ENCODE peak calls at places on chromosomes 4 and X, in five cellular contexts. One of them, this sample, is unnamed. For H3K4me1 and H3K36me3, the result is how much of the 10 kb centered on the place peaks cover.

GRCh38 chr4:108527729-108528128 is 92.6 kb upstream of the RPL34 start:
- DNase-seq in colonic mucosa: no peak
- DNase-seq in SK-N-SH: no peak
- DNase-seq in neuronal stem cell: no peak
- DNase-seq in prostate gland: no peak
- DNase-seq in this sample: no peak

GRCh38 chr4:48483006-48483776 is at the start of gene SLC10A4:
- DNase-seq in colonic mucosa: no peak
- DNase-seq in SK-N-SH: peak
- DNase-seq in neuronal stem cell: peak
- DNase-seq in prostate gland: no peak
- DNase-seq in this sample: peak

GRCh38 chr4:166501941-166502382 is 628.9 kb downstream of the TLL1 start:
- DNase-seq in colonic mucosa: no peak
- DNase-seq in SK-N-SH: peak
- DNase-seq in neuronal stem cell: peak
- DNase-seq in prostate gland: no peak
- DNase-seq in this sample: peak

GRCh38 chr4:26321326-26322276 is 787 bp downstream of the RBPJ start:
- DNase-seq in colonic mucosa: peak
- DNase-seq in SK-N-SH: peak
- DNase-seq in neuronal stem cell: no peak
- DNase-seq in prostate gland: peak
- DNase-seq in this sample: peak

GRCh38 chrX:139738581-139738980 is 30.6 kb upstream of the MCF2 start:
- DNase-seq in colonic mucosa: no peak
- DNase-seq in SK-N-SH: no peak
- DNase-seq in neuronal stem cell: no peak
- DNase-seq in prostate gland: no peak
- DNase-seq in this sample: no peak

GRCh38 chr4:949656-950055 is 17.4 kb downstream of the TMEM175 start:
- DNase-seq in colonic mucosa: no peak
- DNase-seq in SK-N-SH: peak
- DNase-seq in neuronal stem cell: no peak
- DNase-seq in prostate gland: no peak
- DNase-seq in this sample: no peak

GRCh38 chrX:55919367-55920221 is 202.0 kb downstream of the RRAGB start:
- DNase-seq in colonic mucosa: no peak
- DNase-seq in SK-N-SH: no peak
- DNase-seq in neuronal stem cell: no peak
- DNase-seq in prostate gland: no peak
- DNase-seq in this sample: no peak

GRCh38 chr4:183588169-183588675 is 70.8 kb downstream of the RWDD4 start:
- DNase-seq in colonic mucosa: no peak
- DNase-seq in SK-N-SH: no peak
- DNase-seq in neuronal stem cell: no peak
- DNase-seq in prostate gland: peak
- DNase-seq in this sample: peak

GRCh38 chr4:153332936-153333335 is 11.6 kb upstream of the MND1 start:
- DNase-seq in colonic mucosa: no peak
- DNase-seq in SK-N-SH: no peak
- DNase-seq in neuronal stem cell: no peak
- DNase-seq in prostate gland: no peak
- DNase-seq in this sample: no peak

GRCh38 chrX:72526534-72527508 is 45.8 kb downstream of the HDAC8 start:
- DNase-seq in colonic mucosa: no peak
- DNase-seq in SK-N-SH: no peak
- DNase-seq in neuronal stem cell: no peak
- DNase-seq in prostate gland: no peak
- DNase-seq in this sample: no peak

GRCh38 chr4:62644372-62644771 is 1444.2 kb downstream of the ADGRL3 start:
- DNase-seq in colonic mucosa: no peak
- DNase-seq in SK-N-SH: no peak
- DNase-seq in neuronal stem cell: peak
- DNase-seq in prostate gland: no peak
- DNase-seq in this sample: peak

GRCh38 chr4:80033581-80033980 is 39.4 kb downstream of the ANTXR2 start:
- DNase-seq in colonic mucosa: no peak
- DNase-seq in SK-N-SH: no peak
- DNase-seq in neuronal stem cell: no peak
- DNase-seq in prostate gland: no peak
- DNase-seq in this sample: no peak

GRCh38 chr4:139630991-139631390 is 34.6 kb upstream of the MGST2 start:
- DNase-seq in colonic mucosa: no peak
- DNase-seq in SK-N-SH: no peak
- DNase-seq in neuronal stem cell: peak
- DNase-seq in prostate gland: no peak
- DNase-seq in this sample: no peak

GRCh38 chr4:174631901-174632758 is 109.8 kb upstream of the HPGD start:
- DNase-seq in colonic mucosa: no peak
- DNase-seq in SK-N-SH: peak
- DNase-seq in neuronal stem cell: peak
- DNase-seq in prostate gland: no peak
- DNase-seq in this sample: peak

GRCh38 chrX:11703855-11704254 is 38.1 kb upstream of the ARHGAP6 start:
- DNase-seq in colonic mucosa: no peak
- DNase-seq in SK-N-SH: no peak
- DNase-seq in neuronal stem cell: no peak
- DNase-seq in prostate gland: no peak
- DNase-seq in this sample: no peak

GRCh38 chr4:174423257-174423944 is 98.9 kb downstream of the HPGD start:
- DNase-seq in colonic mucosa: peak
- DNase-seq in SK-N-SH: no peak
- DNase-seq in neuronal stem cell: no peak
- DNase-seq in prostate gland: peak
- DNase-seq in this sample: peak

GRCh38 chr4:184439856-184440592 is 34.3 kb downstream of the IRF2 start:
- DNase-seq in colonic mucosa: no peak
- DNase-seq in SK-N-SH: no peak
- DNase-seq in neuronal stem cell: no peak
- DNase-seq in prostate gland: peak
- DNase-seq in this sample: no peak

GRCh38 chr4:108783666-108784463 is 21.0 kb upstream of the ETNPPL start:
- DNase-seq in colonic mucosa: no peak
- DNase-seq in SK-N-SH: no peak
- DNase-seq in neuronal stem cell: no peak
- DNase-seq in prostate gland: no peak
- DNase-seq in this sample: peak

GRCh38 chr4:163540977-163541376 is 46.5 kb downstream of the TMA16 start:
- DNase-seq in colonic mucosa: no peak
- DNase-seq in SK-N-SH: no peak
- DNase-seq in neuronal stem cell: no peak
- DNase-seq in prostate gland: no peak
- DNase-seq in this sample: no peak

GRCh38 chrX:16828126-16828908 is 41.8 kb downstream of the RBBP7 start:
- DNase-seq in colonic mucosa: no peak
- DNase-seq in SK-N-SH: no peak
- DNase-seq in neuronal stem cell: no peak
- DNase-seq in prostate gland: peak
- DNase-seq in this sample: no peak

GRCh38 chr4:88189881-88190585 is 31.6 kb upstream of the ABCG2 start:
- DNase-seq in colonic mucosa: no peak
- DNase-seq in SK-N-SH: no peak
- DNase-seq in neuronal stem cell: no peak
- DNase-seq in prostate gland: no peak
- DNase-seq in this sample: no peak

GRCh38 chr4:176229645-176230044 is 34.3 kb upstream of the SPATA4 start:
- DNase-seq in colonic mucosa: no peak
- DNase-seq in SK-N-SH: no peak
- DNase-seq in neuronal stem cell: no peak
- DNase-seq in prostate gland: no peak
- DNase-seq in this sample: no peak

GRCh38 chr4:11698846-11699590 is 270.3 kb upstream of the HS3ST1 start:
- DNase-seq in colonic mucosa: no peak
- DNase-seq in SK-N-SH: no peak
- DNase-seq in neuronal stem cell: no peak
- DNase-seq in prostate gland: no peak
- DNase-seq in this sample: no peak

GRCh38 chr4:48331577-48332340 is 9.6 kb upstream of the SLAIN2 start:
- DNase-seq in colonic mucosa: no peak
- DNase-seq in SK-N-SH: no peak
- DNase-seq in neuronal stem cell: no peak
- DNase-seq in prostate gland: no peak
- DNase-seq in this sample: no peak

GRCh38 chrX:27445438-27445837 is 17.7 kb downstream of the PPP4R3C start:
- DNase-seq in colonic mucosa: no peak
- DNase-seq in SK-N-SH: no peak
- DNase-seq in neuronal stem cell: no peak
- DNase-seq in prostate gland: no peak
- DNase-seq in this sample: no peak

GRCh38 chrX:121876316-121876715 is 828.9 kb downstream of the GLUD2 start:
- DNase-seq in colonic mucosa: no peak
- DNase-seq in SK-N-SH: no peak
- DNase-seq in neuronal stem cell: no peak
- DNase-seq in prostate gland: no peak
- DNase-seq in this sample: no peak

GRCh38 chr4:121360496-121360895 is 20.3 kb downstream of the QRFPR start:
- DNase-seq in colonic mucosa: no peak
- DNase-seq in SK-N-SH: no peak
- DNase-seq in neuronal stem cell: no peak
- DNase-seq in prostate gland: no peak
- DNase-seq in this sample: no peak

GRCh38 chrX:112642349-112642748 is 37.4 kb downstream of the LHFPL1 start:
- DNase-seq in colonic mucosa: peak
- DNase-seq in SK-N-SH: peak
- DNase-seq in neuronal stem cell: peak
- DNase-seq in prostate gland: peak
- DNase-seq in this sample: peak

GRCh38 chr4:127370495-127371069 is 262.2 kb upstream of the INTU start:
- DNase-seq in colonic mucosa: no peak
- DNase-seq in SK-N-SH: no peak
- DNase-seq in neuronal stem cell: no peak
- DNase-seq in prostate gland: no peak
- DNase-seq in this sample: no peak

GRCh38 chrX:132488819-132489255 is at the start of gene MBNL3:
- DNase-seq in colonic mucosa: peak
- DNase-seq in SK-N-SH: peak
- DNase-seq in neuronal stem cell: peak
- DNase-seq in prostate gland: peak
- DNase-seq in this sample: peak

GRCh38 chr4:107710493-107711459 is 9.3 kb downstream of the PAPSS1 start:
- DNase-seq in colonic mucosa: no peak
- DNase-seq in SK-N-SH: no peak
- DNase-seq in neuronal stem cell: no peak
- DNase-seq in prostate gland: no peak
- DNase-seq in this sample: no peak

GRCh38 chr4:2805712-2806391 is 13.0 kb downstream of the SH3BP2 start:
- DNase-seq in colonic mucosa: peak
- DNase-seq in SK-N-SH: no peak
- DNase-seq in neuronal stem cell: no peak
- DNase-seq in prostate gland: peak
- DNase-seq in this sample: no peak
- H3K4me1 ChIP-seq in colonic mucosa: under half
- H3K4me1 ChIP-seq in SK-N-SH: under half
- H3K4me1 ChIP-seq in neuronal stem cell: under half
- H3K4me1 ChIP-seq in prostate gland: under half
- H3K4me1 ChIP-seq in this sample: under half

GRCh38 chr4:13654158-13654797 is 26.8 kb upstream of the BOD1L1 start:
- DNase-seq in colonic mucosa: peak
- DNase-seq in SK-N-SH: peak
- DNase-seq in neuronal stem cell: peak
- DNase-seq in prostate gland: peak
- DNase-seq in this sample: peak
- H3K4me3 ChIP-seq in colonic mucosa: peak
- H3K4me3 ChIP-seq in SK-N-SH: peak
- H3K4me3 ChIP-seq in neuronal stem cell: peak
- H3K4me3 ChIP-seq in prostate gland: peak
- H3K4me3 ChIP-seq in this sample: peak

GRCh38 chr4:168893807-168894206 is 116.2 kb downstream of the CBR4 start:
- DNase-seq in colonic mucosa: no peak
- DNase-seq in SK-N-SH: no peak
- DNase-seq in neuronal stem cell: no peak
- DNase-seq in prostate gland: no peak
- DNase-seq in this sample: no peak

GRCh38 chr4:168891086-168891485 is 119.0 kb downstream of the CBR4 start:
- DNase-seq in colonic mucosa: no peak
- DNase-seq in SK-N-SH: no peak
- DNase-seq in neuronal stem cell: no peak
- DNase-seq in prostate gland: no peak
- DNase-seq in this sample: no peak

GRCh38 chr4:168893205-168893604 is 116.8 kb downstream of the CBR4 start:
- DNase-seq in colonic mucosa: no peak
- DNase-seq in SK-N-SH: no peak
- DNase-seq in neuronal stem cell: no peak
- DNase-seq in prostate gland: no peak
- DNase-seq in this sample: no peak

GRCh38 chr4:168888715-168889215 is 121.3 kb downstream of the CBR4 start:
- DNase-seq in colonic mucosa: no peak
- DNase-seq in SK-N-SH: no peak
- DNase-seq in neuronal stem cell: no peak
- DNase-seq in prostate gland: no peak
- DNase-seq in this sample: no peak

DNA sequence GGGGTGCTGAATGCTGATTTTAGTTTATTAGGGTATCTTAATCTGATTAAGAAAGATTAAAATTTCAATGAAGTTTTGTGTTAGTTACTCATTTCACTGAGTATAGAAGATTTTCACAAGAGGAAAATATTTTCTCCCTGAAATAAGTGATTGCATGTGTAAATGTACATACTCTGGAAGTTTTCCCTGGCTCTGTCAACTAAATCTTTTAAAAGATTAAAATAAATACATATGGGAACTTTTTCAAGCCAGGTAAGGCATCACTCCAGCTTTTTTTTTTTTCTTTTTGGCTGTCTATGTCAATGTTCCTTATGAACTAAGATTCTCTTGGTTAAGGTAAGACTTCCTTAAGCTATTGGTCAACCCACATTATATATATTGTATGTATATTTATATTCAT is 117.6 kb downstream of the CBR4 start:
- DNase-seq in colonic mucosa: no peak
- DNase-seq in SK-N-SH: no peak
- DNase-seq in neuronal stem cell: no peak
- DNase-seq in prostate gland: no peak
- DNase-seq in this sample: no peak
- H3K36me3 ChIP-seq in colonic mucosa: under half
- H3K36me3 ChIP-seq in SK-N-SH: half or more
- H3K36me3 ChIP-seq in neuronal stem cell: half or more
- H3K36me3 ChIP-seq in prostate gland: under half
- H3K36me3 ChIP-seq in this sample: under half

DNA sequence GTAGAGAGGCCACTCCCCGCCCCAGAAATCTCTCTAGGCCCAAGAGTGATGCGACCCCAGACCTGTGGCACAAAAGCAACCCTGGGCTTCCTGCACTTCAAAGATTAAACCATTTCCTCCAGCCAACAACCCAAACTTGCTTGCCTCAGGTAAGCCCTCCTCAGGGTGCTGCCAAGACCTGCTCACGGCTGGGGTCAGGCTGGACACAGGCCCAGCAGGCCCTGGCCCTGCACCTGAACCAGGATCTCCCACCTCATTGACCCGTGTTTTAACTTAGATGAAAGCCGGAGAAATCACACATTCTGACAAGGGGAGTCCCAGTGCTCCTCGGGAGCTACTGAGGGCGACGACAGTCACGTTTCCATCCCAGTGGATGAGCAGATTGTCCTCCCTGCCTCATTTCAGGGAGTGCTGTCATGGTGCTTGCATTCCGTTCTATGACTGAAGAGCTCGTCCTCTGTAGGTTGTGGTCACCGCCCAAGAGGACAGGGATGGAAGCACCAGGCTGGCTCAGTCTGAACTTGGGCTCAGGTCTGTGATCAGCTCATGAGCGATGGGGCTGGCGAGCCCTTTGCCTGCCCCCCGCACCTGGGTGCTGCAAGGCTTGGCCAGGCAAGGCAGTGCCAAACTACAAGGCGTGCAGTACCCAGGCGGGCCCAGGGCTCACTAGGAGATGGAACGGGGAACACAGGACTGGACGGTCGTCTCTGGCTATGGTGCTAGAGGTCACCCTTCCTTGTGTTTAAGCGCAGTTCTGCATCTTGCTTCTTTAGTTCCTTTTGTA is 25.9 kb downstream of the WDR1 start:
- DNase-seq in colonic mucosa: no peak
- DNase-seq in SK-N-SH: no peak
- DNase-seq in neuronal stem cell: no peak
- DNase-seq in prostate gland: no peak
- DNase-seq in this sample: no peak
- H3K4me1 ChIP-seq in colonic mucosa: under half
- H3K4me1 ChIP-seq in SK-N-SH: under half
- H3K4me1 ChIP-seq in neuronal stem cell: under half
- H3K4me1 ChIP-seq in prostate gland: under half
- H3K4me1 ChIP-seq in this sample: under half